ENCODE peak calls at places on chromosomes 4 and X, in nine cellular contexts. R is posterior cingulate gyrus; A is NCI-H1436; W is nephron progenitor cell; F is stimulated activated CD4-positive, alpha-beta T cell treated with anti-CD3 and anti-CD28 coated beads, Interleukin-2, amount 100 ng/mL, for 24 hours; L is GM19239; T is T-helper 2 cell treated with Interferon-gamma antibody and Interleukin-4, amounts not matched to agents 5 μg/mL and 100 μg/mL, for 36 hours; S is iPS-NIHi11; D is smooth muscle cell of the brain vasculature. Z is an unnamed sample.

GRCh38 chr4:58649236-58649635 is 1539.1 kb upstream of the IGFBP7 start:
- DNase-seq in T (no peak), W (no peak), A (no peak), F (no peak), S (no peak), L (no peak), R (no peak), D (no peak), Z (no peak)

GRCh38 chr4:1006856-1007255 is 4.6 kb upstream of the FGFRL1 start:
- DNase-seq in R (no peak), T (no peak), D (no peak), S (no peak), L (no peak), F (no peak), W (no peak), A (no peak), Z (no peak)

GRCh38 chrX:37662181-37662580 is 23.4 kb upstream of the XK start:
- DNase-seq in F (no peak), A (no peak), S (no peak), T (no peak), R (no peak), W (no peak), L (no peak), D (no peak), Z (no peak)

GRCh38 chrX:136021903-136022302 is 36.7 kb downstream of the SLC9A6 start:
- DNase-seq in L (no peak), D (no peak), A (no peak), S (no peak), F (no peak), T (no peak), W (no peak), R (no peak), Z (no peak)

GRCh38 chrX:38985375-38985774 is 184.1 kb downstream of the MID1IP1 start:
- DNase-seq in W (no peak), L (peak), A (no peak), F (no peak), S (peak), R (no peak), D (no peak), T (no peak), Z (no peak)

GRCh38 chr4:158968961-158969360 is 133.9 kb upstream of the RAPGEF2 start:
- DNase-seq in F (no peak), T (no peak), L (no peak), A (no peak), S (no peak), W (no peak), R (no peak), D (no peak), Z (no peak)

GRCh38 chrX:149799095-149799721 is 17.5 kb downstream of the MAGEA9 start:
- DNase-seq in S (no peak), L (no peak), W (no peak), R (no peak), F (no peak), T (no peak), A (no peak), D (no peak), Z (no peak)

GRCh38 chr4:119105605-119106004 is 30.0 kb upstream of the MYOZ2 start:
- DNase-seq in S (no peak), A (no peak), L (no peak), R (no peak), T (no peak), F (no peak), W (no peak), D (no peak), Z (no peak)

GRCh38 chrX:63764946-63765345 is 20.1 kb downstream of the ARHGEF9 start:
- DNase-seq in T (no peak), W (no peak), F (no peak), S (no peak), D (no peak), A (no peak), R (no peak), L (no peak), Z (no peak)

GRCh38 chr4:180091710-180092109 is 2151.5 kb upstream of the TENM3 start:
- DNase-seq in A (no peak), S (no peak), F (no peak), L (no peak), D (no peak), R (no peak), T (no peak), W (no peak), Z (no peak)

GRCh38 chr4:40130401-40131036 is 66.3 kb upstream of the RHOH start:
- DNase-seq in R (no peak), T (no peak), S (no peak), W (no peak), D (no peak), A (no peak), L (no peak), F (no peak), Z (no peak)

GRCh38 chrX:133587071-133587470 is 171.8 kb upstream of the GPC4 start:
- DNase-seq in L (no peak), F (no peak), A (no peak), S (no peak), W (no peak), T (no peak), D (no peak), R (no peak), Z (no peak)

GRCh38 chr4:21198683-21199082 is 498.4 kb downstream of the PACRGL start:
- DNase-seq in T (no peak), W (no peak), L (no peak), D (no peak), S (no peak), F (no peak), R (no peak), A (no peak), Z (no peak)

GRCh38 chr4:103753868-103754653 is 34.3 kb upstream of the TACR3 start:
- DNase-seq in F (no peak), R (no peak), W (no peak), T (no peak), L (no peak), S (no peak), A (no peak), D (no peak), Z (no peak)

GRCh38 chrX:103918584-103919335 is 43.7 kb upstream of the TMSB15B start:
- DNase-seq in T (peak), R (peak), L (peak), S (peak), F (peak), D (no peak), A (peak), W (peak), Z (peak)

GRCh38 chrX:129984196-129984962 is 1.9 kb downstream of the BCORL1 start:
- DNase-seq in T (peak), L (no peak), W (peak), D (no peak), A (no peak), S (peak), R (no peak), F (peak), Z (no peak)

GRCh38 chrX:41405551-41405950 is 41.6 kb upstream of the NYX start:
- DNase-seq in A (no peak), L (no peak), R (no peak), F (no peak), T (no peak), D (no peak), S (no peak), W (no peak), Z (no peak)

GRCh38 chr4:146072381-146072780 is 103.1 kb upstream of the LSM6 start:
- DNase-seq in S (no peak), W (no peak), A (no peak), R (no peak), F (no peak), D (no peak), L (no peak), T (no peak), Z (no peak)

GRCh38 chrX:49919617-49920016 is 2.8 kb upstream of the CLCN5 start:
- DNase-seq in W (peak), L (no peak), D (no peak), R (no peak), T (no peak), A (peak), S (peak), F (peak), Z (peak)

GRCh38 chr4:181536753-181537434 is 706.3 kb upstream of the TENM3 start:
- DNase-seq in T (no peak), D (no peak), F (no peak), W (no peak), S (no peak), R (no peak), A (no peak), L (no peak), Z (no peak)

GRCh38 chr4:140858897-140859296 is 102.7 kb upstream of the TBC1D9 start:
- DNase-seq in T (no peak), R (no peak), F (no peak), L (no peak), W (no peak), D (no peak), S (no peak), A (no peak), Z (no peak)

GRCh38 chr4:2867758-2868491 is 24.3 kb downstream of the ADD1 start:
- DNase-seq in R (no peak), F (no peak), T (no peak), D (no peak), W (no peak), A (no peak), S (peak), L (no peak), Z (peak)

GRCh38 chrX:39813631-39814246 is 284.0 kb downstream of the BCOR start:
- DNase-seq in A (no peak), R (peak), L (no peak), T (no peak), W (no peak), S (no peak), F (no peak), D (no peak), Z (peak)